ENCODE peak calls at places on chromosomes 11 and 22, in nine cellular contexts. A is testis, M is osteoblast, O is left ventricle myocardium inferior, Q is foreskin fibroblast, D is cardiac muscle cell, Y is brain microvascular endothelial cell, L is AG10803, H is psoas muscle. I is an unnamed sample.

GRCh38 chr11:80280737-80281136 is 839.9 kb upstream of the TENM4 start:
- DNase-seq in M (no peak), A (peak), Q (no peak), L (no peak), D (no peak), O (peak), H (peak), Y (no peak), I (no peak)

GRCh38 chr11:76885390-76886097 is 24.8 kb downstream of the ACER3 start:
- DNase-seq in M (peak), O (no peak), D (peak), H (no peak), Y (peak), A (no peak), Q (peak), L (peak), I (peak)

GRCh38 chr11:100472727-100473389 is 214.2 kb upstream of the ARHGAP42 start:
- DNase-seq in H (no peak), O (no peak), Y (no peak), M (no peak), Q (no peak), A (no peak), L (no peak), D (no peak), I (no peak)

GRCh38 chr22:44566911-44567310 is 68.9 kb upstream of the RTL6 start:
- DNase-seq in H (peak), A (no peak), M (no peak), L (no peak), Y (no peak), Q (no peak), D (no peak), O (no peak), I (no peak)

GRCh38 chr11:118306556-118306955 is 2.0 kb downstream of the CD3E start:
- DNase-seq in Y (no peak), L (no peak), D (peak), M (no peak), Q (no peak), H (no peak), O (no peak), A (no peak), I (no peak)

GRCh38 chr22:40953446-40953845 is 2.3 kb downstream of the RBX1 start:
- DNase-seq in Y (no peak), Q (peak), O (no peak), M (no peak), L (peak), D (peak), H (no peak), A (no peak), I (no peak)

GRCh38 chr11:83982825-83983224 is 696.7 kb upstream of the CCDC90B start:
- DNase-seq in M (no peak), Q (no peak), Y (no peak), L (no peak), D (no peak), O (no peak), H (no peak), A (no peak), I (no peak)

GRCh38 chr11:92340839-92341238 is 116.2 kb downstream of the FAT3 start:
- DNase-seq in D (peak), M (no peak), Y (peak), A (peak), Q (peak), O (no peak), L (peak), H (no peak), I (peak)

GRCh38 chr11:116832350-116833290 is 2.9 kb downstream of the APOC3 start:
- DNase-seq in H (no peak), Q (no peak), L (no peak), M (peak), O (no peak), D (no peak), A (no peak), Y (no peak), I (no peak)

GRCh38 chr11:124920870-124921609 is 2.0 kb downstream of the HEPN1 start:
- DNase-seq in O (peak), D (peak), Y (peak), L (peak), M (peak), Q (peak), A (peak), H (peak), I (peak)

GRCh38 chr11:75380716-75381420 is 18.4 kb upstream of the RPS3 start:
- DNase-seq in O (no peak), D (no peak), L (no peak), H (no peak), M (no peak), A (no peak), Y (no peak), Q (no peak), I (no peak)

GRCh38 chr11:68684385-68685356 is at the start of gene GAL:
- DNase-seq in Y (no peak), Q (peak), M (peak), L (no peak), D (no peak), O (no peak), H (no peak), A (no peak), I (no peak)

GRCh38 chr11:11265994-11266606 is 87.0 kb downstream of the CSNK2A3 start:
- DNase-seq in Q (peak), H (peak), D (peak), A (peak), O (no peak), M (peak), Y (peak), L (no peak), I (peak)

GRCh38 chr11:60078021-60078420 is 10.4 kb upstream of the MS4A2 start:
- DNase-seq in H (no peak), Y (no peak), Q (no peak), L (no peak), O (no peak), A (no peak), D (no peak), M (no peak), I (no peak)

GRCh38 chr22:42170946-42171345 is 40.3 kb upstream of the CYP2D6 start:
- DNase-seq in H (no peak), Q (no peak), L (no peak), A (no peak), O (no peak), D (no peak), M (no peak), Y (no peak), I (no peak)

GRCh38 chr11:19980388-19980787 is 179.9 kb downstream of the DBX1 start:
- DNase-seq in O (no peak), D (no peak), Y (no peak), A (no peak), L (no peak), M (no peak), Q (no peak), H (no peak), I (no peak)

GRCh38 chr11:125128450-125128849 is 17.0 kb upstream of the TMEM218 start:
- DNase-seq in Q (peak), H (no peak), Y (peak), D (peak), A (no peak), O (no peak), L (peak), M (peak), I (peak)

GRCh38 chr11:64687204-64687603 is 35.8 kb downstream of the NRXN2 start:
- DNase-seq in L (no peak), O (peak), M (peak), H (peak), A (peak), D (no peak), Q (no peak), Y (no peak), I (no peak)

GRCh38 chr11:86978247-86978646 is 23.1 kb upstream of the FZD4 start:
- DNase-seq in Q (no peak), O (no peak), Y (no peak), M (no peak), H (peak), L (no peak), A (no peak), D (peak), I (no peak)

GRCh38 chr22:30763815-30764686 is 69.4 kb downstream of the OSBP2 start:
- DNase-seq in D (peak), L (peak), Q (peak), Y (peak), H (no peak), M (peak), A (peak), O (no peak), I (peak)

GRCh38 chr11:123653405-123653996 is 923 bp downstream of the SCN3B start:
- DNase-seq in O (no peak), L (no peak), Y (no peak), Q (no peak), H (no peak), D (no peak), M (no peak), A (no peak), I (peak)

GRCh38 chr11:66113132-66113856 is 43.2 kb downstream of the PACS1 start:
- DNase-seq in H (no peak), Q (peak), L (peak), O (no peak), D (peak), Y (peak), M (peak), A (no peak), I (peak)

GRCh38 chr11:110022548-110022947 is 70.6 kb upstream of the ZC3H12C start:
- DNase-seq in D (no peak), A (no peak), H (no peak), M (peak), O (no peak), Y (no peak), Q (peak), L (peak), I (peak)

GRCh38 chr11:71543866-71544265 is 4.4 kb upstream of the KRTAP5-9 start:
- DNase-seq in D (no peak), H (no peak), A (no peak), L (no peak), Y (no peak), O (no peak), M (no peak), Q (no peak), I (no peak)

DNA sequence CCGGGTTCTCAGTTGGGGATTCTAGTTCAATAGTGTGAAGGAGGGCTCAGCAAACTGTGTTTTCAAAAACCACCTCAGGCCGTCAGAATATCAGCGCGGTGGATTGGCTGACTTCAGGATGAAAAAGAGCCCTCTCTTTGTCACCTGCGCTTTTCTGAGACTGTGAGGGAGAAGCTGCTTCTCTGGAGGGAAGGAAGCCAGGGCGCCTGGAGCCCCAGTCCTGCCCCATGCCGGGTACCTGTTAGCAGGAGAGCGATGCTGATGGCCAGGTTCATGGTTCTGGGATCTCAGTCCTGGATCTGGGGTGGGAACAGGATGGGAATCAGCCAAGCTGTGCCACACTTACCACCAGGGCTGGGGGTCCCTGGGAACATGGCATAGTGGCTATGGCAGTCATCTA is 2.3 kb downstream of the THY1 start:
- DNase-seq in Q (no peak), L (no peak), Y (no peak), O (no peak), D (no peak), A (no peak), M (no peak), H (no peak), I (no peak)
- H3K4me3 ChIP-seq in Q (peak), L (peak), Y (no peak), O (no peak), D (no peak), A (no peak), M (peak), H (no peak), I (no peak)

DNA sequence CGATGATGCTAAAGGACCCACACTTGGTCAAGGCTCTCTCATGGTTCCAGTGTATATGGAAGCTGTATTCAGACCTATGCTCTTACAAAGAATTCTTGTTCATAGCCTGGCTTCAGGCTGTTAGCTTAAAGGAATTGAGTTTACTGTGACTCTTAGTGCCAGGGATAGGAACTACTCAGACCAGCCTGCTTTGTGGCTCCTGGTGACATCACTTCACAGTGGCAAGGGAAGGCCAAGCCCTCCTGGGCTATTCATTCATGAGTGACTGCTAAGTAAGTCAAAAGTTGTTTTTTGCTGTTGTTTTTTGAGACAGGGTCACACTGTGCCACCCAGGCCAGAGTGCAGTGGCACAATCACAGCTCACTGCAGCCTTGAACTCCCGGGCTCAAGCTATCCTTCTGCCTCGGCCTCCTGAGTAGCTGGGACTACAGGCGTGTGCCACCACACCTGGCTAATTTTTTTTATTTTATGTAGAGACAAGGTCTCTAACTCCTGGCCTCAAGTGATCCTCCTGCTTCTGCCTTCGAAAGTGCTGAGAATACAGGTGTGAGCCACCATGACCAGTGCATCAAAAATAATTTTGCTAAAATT is 9.6 kb downstream of the ART5 start:
- DNase-seq in Q (no peak), M (peak), L (no peak), O (no peak), H (no peak), Y (no peak), D (no peak), A (no peak), I (no peak)
- TF ChIP-seq CTCF in Q (no peak), M (no peak), L (no peak), O (no peak), H (no peak), Y (no peak), D (no peak), A (no peak), I (no peak)

GRCh38 chr22:24455751-24456426 is 28.5 kb downstream of the ADORA2A start:
- DNase-seq in A (peak), L (no peak), M (no peak), Q (no peak), H (peak), D (peak), O (peak), Y (no peak), I (no peak)

GRCh38 chr22:24465566-24465965 is 29.6 kb upstream of the UPB1 start:
- DNase-seq in O (no peak), Q (peak), Y (peak), M (no peak), H (no peak), A (no peak), D (peak), L (peak), I (peak)

GRCh38 chr22:24457894-24458293 is 30.5 kb downstream of the ADORA2A start:
- DNase-seq in Q (no peak), L (no peak), A (no peak), Y (no peak), D (no peak), H (no peak), O (no peak), M (no peak), I (no peak)

GRCh38 chr22:24459911-24460310 is 32.5 kb downstream of the ADORA2A start:
- DNase-seq in L (no peak), Y (no peak), D (no peak), Q (no peak), M (no peak), A (no peak), H (no peak), O (no peak), I (no peak)

DNA sequence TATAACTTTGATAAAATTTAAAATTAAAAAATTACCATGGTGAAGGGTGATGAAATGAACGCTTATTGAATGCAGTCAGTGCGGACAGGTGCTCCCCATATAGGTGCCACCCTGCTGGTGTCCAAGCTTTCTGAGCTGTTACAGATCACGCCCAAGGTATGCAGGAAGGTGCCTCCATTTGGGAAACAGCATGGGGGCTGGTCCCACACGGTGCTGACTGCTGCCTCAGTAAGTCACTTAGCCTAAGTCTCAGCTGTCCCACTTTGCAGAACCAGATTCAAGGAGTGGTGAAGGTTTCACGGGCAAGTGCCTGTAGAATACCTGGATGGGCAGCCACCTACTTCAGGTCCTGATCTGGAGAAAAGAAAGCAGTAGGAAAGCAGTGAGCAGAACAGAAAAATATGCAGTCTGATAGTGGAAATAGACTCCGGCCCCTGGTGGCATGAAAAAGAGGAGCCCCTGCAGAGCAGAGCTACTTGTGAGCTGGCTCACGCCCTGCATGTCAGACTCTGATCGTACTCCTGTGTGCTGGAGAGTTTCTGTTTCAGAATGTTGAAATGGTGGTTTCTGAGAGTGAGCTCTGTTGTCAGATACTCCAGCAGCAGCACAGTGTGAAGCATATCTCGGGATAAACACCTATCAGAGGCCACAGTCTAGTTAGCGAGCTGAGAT is 33.2 kb downstream of the ADORA2A start:
- DNase-seq in M (no peak), D (peak), O (no peak), L (no peak), A (no peak), H (no peak), Q (no peak), Y (peak), I (peak)
- H3K4me3 ChIP-seq in M (no peak), D (no peak), O (no peak), L (no peak), A (no peak), H (no peak), Q (no peak), Y (no peak), I (no peak)

GRCh38 chr22:39502109-39502788 is at the start of gene MIEF1:
- DNase-seq in Y (peak), M (peak), A (peak), Q (peak), L (peak), D (peak), H (peak), O (peak), I (peak)
- TF ChIP-seq CTCF in Y (peak), M (no peak), A (no peak), Q (no peak), L (no peak), D (peak), H (no peak), O (no peak), I (peak)